ENCODE peak calls at places on chromosomes 11 and 22, in seven cellular contexts. H is activated effector memory CD4-positive, alpha-beta T cell treated with anti-CD3 and anti-CD28 coated beads, Interleukin-2, amount 50 U/mL, for 16 hours; N is lung; J is T-cell; L is activated CD8-positive, alpha-beta memory T cell treated with anti-CD3 and anti-CD28 coated beads for 4 hours; G is H4; E is fibroblast of mammary gland. Y is an unnamed sample.

GRCh38 chr11:128451651-128452470 is 135.5 kb downstream of the ETS1 start:
- DNase-seq in H (no peak), J (no peak), E (peak), L (no peak), N (peak), G (no peak), Y (no peak)

GRCh38 chr22:23282089-23282501 is 101.8 kb downstream of the BCR start:
- DNase-seq in N (peak), H (no peak), E (peak), G (peak), L (no peak), J (no peak), Y (no peak)

GRCh38 chr11:3021125-3021524 is 29.0 kb upstream of the NAP1L4 start:
- DNase-seq in H (peak), J (no peak), G (peak), N (no peak), L (no peak), E (peak), Y (no peak)

GRCh38 chr11:106231591-106231990 is 154.1 kb downstream of the AASDHPPT start:
- DNase-seq in J (no peak), G (peak), L (no peak), N (no peak), H (no peak), E (peak), Y (no peak)

GRCh38 chr11:62539238-62539925 is 7.2 kb downstream of the AHNAK start:
- DNase-seq in E (peak), N (peak), G (peak), L (no peak), H (peak), J (no peak), Y (no peak)

GRCh38 chr22:45238431-45239377 is 2.0 kb downstream of the KIAA0930 start:
- DNase-seq in H (no peak), N (no peak), E (no peak), G (no peak), L (no peak), J (no peak), Y (no peak)

GRCh38 chr11:24372491-24372890 is 124.4 kb upstream of the LUZP2 start:
- DNase-seq in J (no peak), H (no peak), G (no peak), L (no peak), E (no peak), N (no peak), Y (no peak)

GRCh38 chr22:49885881-49886280 is 32.2 kb downstream of the ZBED4 start:
- DNase-seq in G (no peak), J (no peak), E (no peak), H (peak), N (no peak), L (no peak), Y (no peak)

GRCh38 chr11:18536195-18536594 is 9.5 kb upstream of the TSG101 start:
- DNase-seq in E (no peak), H (no peak), N (no peak), G (no peak), L (no peak), J (no peak), Y (no peak)

GRCh38 chr11:88555829-88556202 is 218.3 kb upstream of the CTSC start:
- DNase-seq in N (no peak), L (no peak), J (no peak), G (peak), H (no peak), E (peak), Y (no peak)

GRCh38 chr22:38298312-38299000 is 18.8 kb downstream of the CSNK1E start:
- DNase-seq in G (no peak), J (peak), E (peak), L (no peak), H (peak), N (no peak), Y (no peak)

Y was measured in B cell.